ENCODE peak calls at places on chromosomes 6 and 20, in six cellular contexts. One of them, this sample, is unnamed.

GRCh38 chr20:44435630-44436335 is 39.9 kb upstream of the TTPAL start:
- DNase-seq in fibroblast of lung: no peak
- DNase-seq in coronary artery: no peak
- DNase-seq in astrocyte: no peak
- DNase-seq in HT1080: no peak
- DNase-seq in activated naive CD8-positive, alpha-beta T cell treated with anti-CD3 and anti-CD28 coated beads, Interleukin-2, amount 50 U/mL, for 24 hours: no peak
- DNase-seq in this sample: no peak

GRCh38 chr6:170083236-170084051 is 207.4 kb downstream of the DLL1 start:
- DNase-seq in fibroblast of lung: no peak
- DNase-seq in coronary artery: peak
- DNase-seq in astrocyte: no peak
- DNase-seq in HT1080: no peak
- DNase-seq in activated naive CD8-positive, alpha-beta T cell treated with anti-CD3 and anti-CD28 coated beads, Interleukin-2, amount 50 U/mL, for 24 hours: no peak
- DNase-seq in this sample: no peak

GRCh38 chr6:158018851-158019361 is 37.2 kb downstream of the SYNJ2 start:
- DNase-seq in fibroblast of lung: peak
- DNase-seq in coronary artery: no peak
- DNase-seq in astrocyte: peak
- DNase-seq in HT1080: peak
- DNase-seq in activated naive CD8-positive, alpha-beta T cell treated with anti-CD3 and anti-CD28 coated beads, Interleukin-2, amount 50 U/mL, for 24 hours: no peak
- DNase-seq in this sample: no peak

GRCh38 chr6:134516582-134516981 is 198.7 kb upstream of the SGK1 start:
- DNase-seq in fibroblast of lung: no peak
- DNase-seq in coronary artery: no peak
- DNase-seq in astrocyte: no peak
- DNase-seq in HT1080: no peak
- DNase-seq in activated naive CD8-positive, alpha-beta T cell treated with anti-CD3 and anti-CD28 coated beads, Interleukin-2, amount 50 U/mL, for 24 hours: no peak
- DNase-seq in this sample: no peak

GRCh38 chr20:9269280-9269971 is 200.5 kb downstream of the PLCB4 start:
- DNase-seq in fibroblast of lung: peak
- DNase-seq in coronary artery: no peak
- DNase-seq in astrocyte: peak
- DNase-seq in HT1080: no peak
- DNase-seq in activated naive CD8-positive, alpha-beta T cell treated with anti-CD3 and anti-CD28 coated beads, Interleukin-2, amount 50 U/mL, for 24 hours: no peak
- DNase-seq in this sample: no peak

GRCh38 chr20:18397090-18397489 is 69.7 kb downstream of the DZANK1 start:
- DNase-seq in fibroblast of lung: no peak
- DNase-seq in coronary artery: no peak
- DNase-seq in astrocyte: no peak
- DNase-seq in HT1080: no peak
- DNase-seq in activated naive CD8-positive, alpha-beta T cell treated with anti-CD3 and anti-CD28 coated beads, Interleukin-2, amount 50 U/mL, for 24 hours: no peak
- DNase-seq in this sample: no peak

GRCh38 chr6:125393449-125393858 is 91.7 kb upstream of the HDDC2 start:
- DNase-seq in fibroblast of lung: no peak
- DNase-seq in coronary artery: no peak
- DNase-seq in astrocyte: no peak
- DNase-seq in HT1080: no peak
- DNase-seq in activated naive CD8-positive, alpha-beta T cell treated with anti-CD3 and anti-CD28 coated beads, Interleukin-2, amount 50 U/mL, for 24 hours: no peak
- DNase-seq in this sample: no peak

GRCh38 chr6:31114540-31114876 is at the start of gene PSORS1C1:
- DNase-seq in fibroblast of lung: peak
- DNase-seq in coronary artery: no peak
- DNase-seq in astrocyte: peak
- DNase-seq in HT1080: peak
- DNase-seq in activated naive CD8-positive, alpha-beta T cell treated with anti-CD3 and anti-CD28 coated beads, Interleukin-2, amount 50 U/mL, for 24 hours: no peak
- DNase-seq in this sample: no peak

GRCh38 chr6:133724726-133725125 is 164.2 kb upstream of the TCF21 start:
- DNase-seq in fibroblast of lung: peak
- DNase-seq in coronary artery: no peak
- DNase-seq in astrocyte: peak
- DNase-seq in HT1080: peak
- DNase-seq in activated naive CD8-positive, alpha-beta T cell treated with anti-CD3 and anti-CD28 coated beads, Interleukin-2, amount 50 U/mL, for 24 hours: no peak
- DNase-seq in this sample: no peak

GRCh38 chr6:25068866-25069265 is 133.1 kb upstream of the RIPOR2 start:
- DNase-seq in fibroblast of lung: no peak
- DNase-seq in coronary artery: no peak
- DNase-seq in astrocyte: no peak
- DNase-seq in HT1080: no peak
- DNase-seq in activated naive CD8-positive, alpha-beta T cell treated with anti-CD3 and anti-CD28 coated beads, Interleukin-2, amount 50 U/mL, for 24 hours: no peak
- DNase-seq in this sample: no peak

GRCh38 chr6:169263836-169264608 is 10.4 kb upstream of the THBS2 start:
- DNase-seq in fibroblast of lung: peak
- DNase-seq in coronary artery: no peak
- DNase-seq in astrocyte: peak
- DNase-seq in HT1080: peak
- DNase-seq in activated naive CD8-positive, alpha-beta T cell treated with anti-CD3 and anti-CD28 coated beads, Interleukin-2, amount 50 U/mL, for 24 hours: no peak
- DNase-seq in this sample: no peak

GRCh38 chr20:53162251-53162835 is 190.2 kb downstream of the TSHZ2 start:
- DNase-seq in fibroblast of lung: peak
- DNase-seq in coronary artery: no peak
- DNase-seq in astrocyte: peak
- DNase-seq in HT1080: peak
- DNase-seq in activated naive CD8-positive, alpha-beta T cell treated with anti-CD3 and anti-CD28 coated beads, Interleukin-2, amount 50 U/mL, for 24 hours: no peak
- DNase-seq in this sample: no peak

GRCh38 chr6:49939993-49940498 is 23.9 kb downstream of the DEFB114 start:
- DNase-seq in fibroblast of lung: no peak
- DNase-seq in coronary artery: no peak
- DNase-seq in astrocyte: no peak
- DNase-seq in HT1080: no peak
- DNase-seq in activated naive CD8-positive, alpha-beta T cell treated with anti-CD3 and anti-CD28 coated beads, Interleukin-2, amount 50 U/mL, for 24 hours: no peak
- DNase-seq in this sample: no peak

GRCh38 chr6:20921533-20921932 is 387.3 kb downstream of the CDKAL1 start:
- DNase-seq in fibroblast of lung: peak
- DNase-seq in coronary artery: no peak
- DNase-seq in astrocyte: peak
- DNase-seq in HT1080: no peak
- DNase-seq in activated naive CD8-positive, alpha-beta T cell treated with anti-CD3 and anti-CD28 coated beads, Interleukin-2, amount 50 U/mL, for 24 hours: no peak
- DNase-seq in this sample: no peak

GRCh38 chr20:1255675-1256074 is 10.4 kb upstream of the SNPH start:
- DNase-seq in fibroblast of lung: no peak
- DNase-seq in coronary artery: no peak
- DNase-seq in astrocyte: no peak
- DNase-seq in HT1080: no peak
- DNase-seq in activated naive CD8-positive, alpha-beta T cell treated with anti-CD3 and anti-CD28 coated beads, Interleukin-2, amount 50 U/mL, for 24 hours: no peak
- DNase-seq in this sample: no peak

GRCh38 chr20:46057856-46058655 is 29.0 kb downstream of the SLC12A5 start:
- DNase-seq in fibroblast of lung: peak
- DNase-seq in coronary artery: no peak
- DNase-seq in astrocyte: peak
- DNase-seq in HT1080: no peak
- DNase-seq in activated naive CD8-positive, alpha-beta T cell treated with anti-CD3 and anti-CD28 coated beads, Interleukin-2, amount 50 U/mL, for 24 hours: no peak
- DNase-seq in this sample: no peak

This sample was measured in chondrocyte.